ENCODE peak calls at places on chromosomes 13 and 19, in four cellular contexts. One of them, this sample, is unnamed.
A peak's percentile ranks its signal among the peaks of the same experiment; 100 is the strongest.

GRCh38 chr13:44855860-44856259 is 133.4 kb downstream of the NUFIP1 start:
- DNase-seq in cardiac muscle cell: no peak
- DNase-seq in B cell: no peak
- DNase-seq in fibroblast of mammary gland: no peak
- DNase-seq in this sample: no peak

GRCh38 chr13:108346376-108346775 is 76.9 kb downstream of the TNFSF13B start:
- DNase-seq in cardiac muscle cell: no peak
- DNase-seq in B cell: no peak
- DNase-seq in fibroblast of mammary gland: no peak
- DNase-seq in this sample: no peak

GRCh38 chr13:75550159-75550567 is 572 bp downstream of the UCHL3 start:
- DNase-seq in cardiac muscle cell: peak; percentile 70
- DNase-seq in B cell: no peak
- DNase-seq in fibroblast of mammary gland: peak; percentile 77
- DNase-seq in this sample: no peak

GRCh38 chr19:45828523-45828922 is 13.4 kb upstream of the RSPH6A start:
- DNase-seq in cardiac muscle cell: no peak
- DNase-seq in B cell: no peak
- DNase-seq in fibroblast of mammary gland: no peak
- DNase-seq in this sample: no peak

GRCh38 chr13:33262554-33262953 is 23.0 kb downstream of the STARD13 start:
- DNase-seq in cardiac muscle cell: no peak
- DNase-seq in B cell: no peak
- DNase-seq in fibroblast of mammary gland: no peak
- DNase-seq in this sample: no peak

GRCh38 chr19:32287811-32288227 is 57.6 kb upstream of the ZNF507 start:
- DNase-seq in cardiac muscle cell: peak; percentile 91
- DNase-seq in B cell: no peak
- DNase-seq in fibroblast of mammary gland: peak; percentile 81
- DNase-seq in this sample: no peak

GRCh38 chr19:53037101-53038097 is 7.1 kb upstream of the ERVV-2 start:
- DNase-seq in cardiac muscle cell: peak; percentile 67
- DNase-seq in B cell: peak; percentile 53
- DNase-seq in fibroblast of mammary gland: peak; percentile 40
- DNase-seq in this sample: no peak

GRCh38 chr19:49920624-49921363 is 8.2 kb upstream of the ATF5 start:
- DNase-seq in cardiac muscle cell: no peak
- DNase-seq in B cell: no peak
- DNase-seq in fibroblast of mammary gland: no peak
- DNase-seq in this sample: no peak

GRCh38 chr13:107964356-107964755 is 251.0 kb downstream of the LIG4 start:
- DNase-seq in cardiac muscle cell: peak; percentile 1
- DNase-seq in B cell: no peak
- DNase-seq in fibroblast of mammary gland: no peak
- DNase-seq in this sample: no peak

DNA sequence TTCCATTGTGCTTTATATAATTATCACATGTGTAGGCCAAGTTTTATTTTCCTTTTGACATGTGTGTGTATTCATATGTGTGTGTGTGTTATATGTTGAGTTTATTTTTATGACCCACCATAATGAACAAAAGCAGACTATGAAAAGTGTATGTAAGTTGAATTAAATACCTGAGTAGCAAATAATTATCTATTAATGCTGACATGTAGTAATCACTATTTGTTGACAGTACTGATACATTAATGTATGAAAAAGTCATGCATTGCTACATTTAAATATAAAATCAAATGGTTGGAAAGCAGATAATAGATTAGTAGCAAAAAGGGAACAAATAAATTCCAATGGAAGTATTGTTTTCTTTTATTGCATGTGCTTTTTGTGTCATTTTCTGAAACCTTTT is 1948.5 kb upstream of the PCDH20 start:
- DNase-seq in cardiac muscle cell: no peak
- DNase-seq in B cell: no peak
- DNase-seq in fibroblast of mammary gland: no peak
- DNase-seq in this sample: no peak
- TF ChIP-seq CTCF in cardiac muscle cell: no peak
- TF ChIP-seq CTCF in B cell: no peak
- TF ChIP-seq CTCF in fibroblast of mammary gland: no peak
- TF ChIP-seq CTCF in this sample: no peak

GRCh38 chr19:12647490-12648071 is 19.0 kb downstream of the MAN2B1 start:
- DNase-seq in cardiac muscle cell: peak; percentile 40
- DNase-seq in B cell: peak; percentile 68
- DNase-seq in fibroblast of mammary gland: no peak
- DNase-seq in this sample: no peak

GRCh38 chr19:12649941-12650340 is 16.6 kb downstream of the MAN2B1 start:
- DNase-seq in cardiac muscle cell: no peak
- DNase-seq in B cell: no peak
- DNase-seq in fibroblast of mammary gland: no peak
- DNase-seq in this sample: no peak

GRCh38 chr19:12647047-12647446 is 19.5 kb downstream of the MAN2B1 start:
- DNase-seq in cardiac muscle cell: no peak
- DNase-seq in B cell: no peak
- DNase-seq in fibroblast of mammary gland: no peak
- DNase-seq in this sample: no peak

GRCh38 chr19:12646551-12646950 is 20.0 kb downstream of the MAN2B1 start:
- DNase-seq in cardiac muscle cell: no peak
- DNase-seq in B cell: no peak
- DNase-seq in fibroblast of mammary gland: no peak
- DNase-seq in this sample: peak; percentile 51

DNA sequence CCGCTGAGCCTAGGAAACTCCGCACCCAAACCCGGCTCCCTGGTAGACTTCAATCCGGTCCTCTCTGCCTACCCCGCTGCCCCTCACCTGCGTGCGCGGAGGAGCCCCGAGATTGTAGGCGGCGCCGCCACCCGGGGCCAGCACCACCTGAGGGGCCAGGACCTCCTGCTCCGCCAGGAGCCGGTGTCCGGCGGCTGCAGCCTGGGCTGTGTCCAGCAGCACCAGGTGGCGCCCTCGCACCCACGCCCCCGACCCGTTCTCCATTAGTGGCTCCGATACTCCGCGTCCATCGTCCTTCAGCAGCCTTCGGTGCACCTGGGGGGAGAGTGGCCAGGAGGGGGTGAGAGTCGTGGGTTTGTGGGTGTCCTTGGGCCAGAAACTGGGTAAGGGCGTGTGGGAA is 18.5 kb downstream of the MAN2B1 start:
- DNase-seq in cardiac muscle cell: no peak
- DNase-seq in B cell: no peak
- DNase-seq in fibroblast of mammary gland: no peak
- DNase-seq in this sample: no peak
- TF ChIP-seq CTCF in cardiac muscle cell: peak; percentile 44
- TF ChIP-seq CTCF in B cell: no peak
- TF ChIP-seq CTCF in fibroblast of mammary gland: no peak
- TF ChIP-seq CTCF in this sample: peak; percentile 31

GRCh38 chr13:100800283-100800875 is 125.8 kb upstream of the TMTC4 start:
- DNase-seq in cardiac muscle cell: no peak
- DNase-seq in B cell: no peak
- DNase-seq in fibroblast of mammary gland: no peak
- DNase-seq in this sample: no peak
- TF ChIP-seq CTCF in cardiac muscle cell: no peak
- TF ChIP-seq CTCF in B cell: no peak
- TF ChIP-seq CTCF in fibroblast of mammary gland: no peak
- TF ChIP-seq CTCF in this sample: no peak

DNA sequence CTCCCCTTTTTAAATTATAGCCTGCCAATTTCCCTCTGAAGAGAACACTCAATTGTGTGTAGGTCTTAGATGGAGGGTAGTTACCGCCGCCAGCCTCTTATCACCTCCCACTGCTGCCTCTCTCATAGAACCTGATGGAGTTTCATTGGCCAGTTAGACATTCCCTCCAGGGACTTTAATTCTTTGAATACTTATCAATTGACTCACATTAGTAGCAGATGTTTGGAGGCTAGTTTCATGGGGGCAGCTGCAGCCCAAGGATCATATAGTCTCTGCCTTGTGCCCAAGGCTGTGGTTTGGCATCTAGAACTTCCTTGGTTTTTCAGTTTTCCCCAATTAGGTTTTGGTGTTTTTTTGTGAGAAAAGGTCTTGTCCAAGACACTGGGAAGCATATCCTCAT is 318.9 kb upstream of the HTR2A start:
- DNase-seq in cardiac muscle cell: peak; percentile 92
- DNase-seq in B cell: no peak
- DNase-seq in fibroblast of mammary gland: peak; percentile 94
- DNase-seq in this sample: no peak
- TF ChIP-seq CTCF in cardiac muscle cell: no peak
- TF ChIP-seq CTCF in B cell: no peak
- TF ChIP-seq CTCF in fibroblast of mammary gland: no peak
- TF ChIP-seq CTCF in this sample: no peak

DNA sequence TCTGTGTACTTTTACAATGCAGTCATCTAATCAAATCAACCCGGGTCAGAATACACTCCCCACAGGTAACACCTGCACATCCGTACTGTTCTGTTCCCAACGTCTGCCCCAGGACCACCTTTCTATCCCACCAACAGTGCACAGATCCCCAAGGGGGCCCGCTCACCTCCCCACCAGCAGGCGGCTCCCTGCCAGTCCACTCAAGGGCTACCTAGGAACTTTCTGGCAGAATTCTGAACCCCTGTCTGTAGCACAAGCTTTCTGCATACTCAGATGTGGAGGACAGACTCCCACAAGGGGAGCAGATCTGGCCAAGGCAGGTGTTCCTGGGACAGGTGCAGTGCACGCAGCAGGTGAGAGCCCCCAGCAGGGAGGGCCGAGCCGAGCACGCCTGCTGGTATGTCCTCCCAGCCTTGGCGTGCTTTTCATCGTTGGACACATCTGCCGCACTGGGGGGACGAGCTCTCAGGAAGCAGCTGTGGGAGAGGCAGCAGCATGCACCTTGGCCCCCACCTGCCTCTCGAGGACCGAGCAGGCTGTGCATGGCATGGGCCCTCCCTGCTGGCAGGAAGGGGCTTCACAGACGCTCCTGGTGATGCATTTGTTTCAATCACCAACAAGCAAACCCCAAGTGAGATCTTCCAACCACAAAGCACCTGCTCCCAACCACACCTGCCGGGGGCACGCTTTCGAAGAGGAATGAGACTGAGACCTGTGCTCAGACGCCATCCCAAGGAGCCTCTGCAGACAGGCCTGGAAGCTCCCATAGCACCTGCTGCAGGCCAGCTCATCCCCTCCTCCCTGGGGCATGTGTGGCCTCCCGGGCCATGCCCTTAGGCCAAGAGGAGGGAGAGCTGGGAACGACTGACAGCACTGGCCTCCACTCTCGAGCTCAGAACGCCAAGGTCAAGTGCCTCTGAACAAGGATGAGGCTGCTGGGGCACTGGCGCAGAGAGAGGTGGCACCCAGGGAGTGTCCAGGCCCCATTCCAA is 35.9 kb downstream of the RAB20 start:
- DNase-seq in cardiac muscle cell: no peak
- DNase-seq in B cell: peak; percentile 54
- DNase-seq in fibroblast of mammary gland: no peak
- DNase-seq in this sample: no peak
- TF ChIP-seq CTCF in cardiac muscle cell: no peak
- TF ChIP-seq CTCF in B cell: no peak
- TF ChIP-seq CTCF in fibroblast of mammary gland: no peak
- TF ChIP-seq CTCF in this sample: peak; percentile 10

GRCh38 chr19:19191920-19192882 is at the start of the genes BORCS8 and RFXANK:
- DNase-seq in cardiac muscle cell: peak; percentile 99
- DNase-seq in B cell: peak; percentile 96
- DNase-seq in fibroblast of mammary gland: peak; percentile 98
- DNase-seq in this sample: peak; percentile 99
- TF ChIP-seq CTCF in cardiac muscle cell: no peak
- TF ChIP-seq CTCF in B cell: no peak
- TF ChIP-seq CTCF in fibroblast of mammary gland: no peak
- TF ChIP-seq CTCF in this sample: no peak

GRCh38 chr13:58712191-58712590 is 1080.6 kb downstream of the PCDH17 start:
- DNase-seq in cardiac muscle cell: no peak
- DNase-seq in B cell: no peak
- DNase-seq in fibroblast of mammary gland: no peak
- DNase-seq in this sample: no peak
- TF ChIP-seq CTCF in cardiac muscle cell: no peak
- TF ChIP-seq CTCF in B cell: no peak
- TF ChIP-seq CTCF in fibroblast of mammary gland: no peak
- TF ChIP-seq CTCF in this sample: peak; percentile 31

DNA sequence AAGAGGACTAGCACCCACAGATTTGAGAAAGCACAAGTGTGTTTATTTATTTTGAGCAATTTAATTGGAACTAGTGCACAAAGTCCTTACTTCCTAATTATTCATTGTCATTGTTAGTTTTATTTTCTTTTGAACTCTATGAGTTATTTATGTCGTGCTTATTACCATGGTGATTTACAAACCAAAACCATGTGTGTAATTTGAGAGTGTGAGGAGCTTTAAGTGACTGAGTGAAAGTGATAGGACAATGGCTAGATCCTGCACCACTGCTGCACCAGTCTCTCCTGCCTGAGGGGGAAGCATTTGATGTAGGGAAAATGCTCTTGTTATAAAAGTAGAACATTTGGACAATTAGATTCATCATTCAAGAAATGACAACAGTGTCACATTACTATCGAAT is 172.3 kb upstream of the KLF12 start:
- DNase-seq in cardiac muscle cell: peak; percentile 18
- DNase-seq in B cell: no peak
- DNase-seq in fibroblast of mammary gland: peak; percentile 52
- DNase-seq in this sample: no peak
- TF ChIP-seq CTCF in cardiac muscle cell: no peak
- TF ChIP-seq CTCF in B cell: no peak
- TF ChIP-seq CTCF in fibroblast of mammary gland: no peak
- TF ChIP-seq CTCF in this sample: peak; percentile 52

DNA sequence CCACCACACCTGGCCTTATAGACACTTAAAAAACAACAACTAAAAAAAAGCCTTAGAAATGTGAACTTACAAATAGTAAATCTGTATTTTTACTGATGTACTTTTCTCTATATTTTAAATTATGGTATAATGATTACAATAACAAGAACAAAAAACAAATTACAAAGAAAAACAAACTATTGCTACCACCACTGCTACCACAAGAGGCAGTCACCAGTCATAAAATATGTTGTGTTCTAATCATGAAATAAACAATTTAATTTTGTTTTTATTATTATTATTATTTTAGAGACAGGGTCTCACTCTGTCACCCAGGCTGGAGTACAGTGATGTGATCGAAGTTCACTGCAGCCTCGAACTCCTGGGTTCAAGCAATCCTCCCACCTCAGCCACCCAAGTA is 72.2 kb downstream of the DIAPH3 start:
- DNase-seq in cardiac muscle cell: no peak
- DNase-seq in B cell: no peak
- DNase-seq in fibroblast of mammary gland: no peak
- DNase-seq in this sample: no peak
- TF ChIP-seq CTCF in cardiac muscle cell: peak; percentile 7
- TF ChIP-seq CTCF in B cell: no peak
- TF ChIP-seq CTCF in fibroblast of mammary gland: peak; percentile 14
- TF ChIP-seq CTCF in this sample: peak; percentile 58

This sample was measured in chondrocyte.